ENCODE peak calls at places on chromosomes 1 and 21, in nine cellular contexts. T is prostate gland, N is breast epithelium, P is H9, Z is fibroblast of lung, A is lung, R is WERI-Rb-1, B is neural progenitor cell, U is testis. I is an unnamed sample.

GRCh38 chr21:44932366-44933181 is 7.3 kb upstream of the SLX9 start:
- DNase-seq in T (no peak), N (no peak), P (no peak), Z (no peak), A (no peak), R (peak; percentile 61), B (peak; percentile 66), U (peak; percentile 45), I (peak; percentile 47)

GRCh38 chr1:2865000-2865399 is 63.5 kb upstream of the TTC34 start:
- DNase-seq in T (no peak), N (no peak), P (no peak), Z (no peak), A (no peak), R (no peak), B (no peak), U (no peak), I (no peak)

GRCh38 chr1:233394860-233395717 is 67.6 kb downstream of the MAP3K21 start:
- DNase-seq in T (peak; percentile 15), N (no peak), P (no peak), Z (peak; percentile 60), A (no peak), R (peak; percentile 46), B (peak; percentile 69), U (peak; percentile 58), I (peak; percentile 67)

GRCh38 chr1:147167361-147167760 is 4.9 kb downstream of the PRKAB2 start:
- DNase-seq in T (no peak), N (no peak), P (no peak), Z (peak; percentile 93), A (no peak), R (no peak), B (no peak), U (no peak), I (peak; percentile 92)

GRCh38 chr1:202860744-202861419 is 28.1 kb downstream of the RABIF start:
- DNase-seq in T (peak; percentile 90), N (peak; percentile 74), P (peak; percentile 93), Z (peak; percentile 11), A (peak; percentile 73), R (peak; percentile 86), B (peak; percentile 85), U (peak; percentile 71), I (peak; percentile 85)

GRCh38 chr1:112866151-112866550 is 89.8 kb downstream of the SLC16A1 start:
- DNase-seq in T (no peak), N (no peak), P (no peak), Z (peak; percentile 81), A (no peak), R (no peak), B (no peak), U (no peak), I (no peak)

GRCh38 chr1:209805341-209805781 is 581 bp downstream of the IRF6 start:
- DNase-seq in T (no peak), N (no peak), P (peak; percentile 73), Z (no peak), A (no peak), R (no peak), B (peak; percentile 39), U (no peak), I (peak; percentile 8)

GRCh38 chr1:240888039-240888786 is 276.3 kb upstream of the GREM2 start:
- DNase-seq in T (no peak), N (no peak), P (peak; percentile 82), Z (peak; percentile 3), A (peak; percentile 35), R (peak; percentile 71), B (peak; percentile 65), U (peak; percentile 53), I (peak; percentile 55)

GRCh38 chr1:160308451-160309182 is 23.7 kb upstream of the PEX19 start:
- DNase-seq in T (no peak), N (no peak), P (no peak), Z (no peak), A (no peak), R (no peak), B (no peak), U (no peak), I (no peak)

GRCh38 chr1:23951646-23952095 is 8.0 kb upstream of the PNRC2 start:
- DNase-seq in T (no peak), N (no peak), P (no peak), Z (peak; percentile 81), A (no peak), R (peak; percentile 50), B (no peak), U (no peak), I (no peak)

DNA sequence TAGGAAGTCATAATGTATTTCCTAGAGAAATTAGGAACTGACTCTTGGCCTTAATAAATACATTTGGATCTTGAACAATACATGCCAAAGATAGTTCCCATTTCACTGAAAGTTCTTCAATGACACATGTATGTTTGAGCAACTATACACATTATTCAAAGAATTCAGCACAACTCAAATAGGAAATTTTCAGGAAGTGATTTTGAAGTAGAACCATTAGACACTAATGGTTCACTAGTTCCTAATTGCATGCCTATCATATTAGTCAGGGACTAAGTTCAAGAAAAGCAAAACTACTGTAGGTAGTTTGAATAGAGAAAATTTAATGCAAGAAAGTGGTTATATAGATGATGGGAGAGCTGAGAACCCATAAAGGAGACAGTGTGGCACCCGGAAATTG is 404.7 kb downstream of the LMO4 start:
- DNase-seq in T (no peak), N (no peak), P (no peak), Z (no peak), A (no peak), R (no peak), B (no peak), U (no peak), I (no peak)
- TF ChIP-seq CTCF in T (no peak), N (no peak), P (no peak), Z (no peak), A (no peak), R (no peak), B (no peak), U (no peak), I (no peak)

GRCh38 chr1:54380285-54380882 is 25.8 kb downstream of the SSBP3 start:
- DNase-seq in T (no peak), N (no peak), P (no peak), Z (no peak), A (no peak), R (no peak), B (no peak), U (no peak), I (no peak)
- H3K27ac ChIP-seq in T (no peak overlapping the region), N (peak overlapping the region; percentile 40), P (no peak overlapping the region), Z (no peak overlapping the region), A (no peak overlapping the region), R (peak overlapping the region; percentile 94), B (peak overlapping the region; percentile 17), U (peak overlapping the region; percentile 56), I (peak overlapping the region; percentile 94)

GRCh38 chr1:152018537-152018936 is 18.3 kb downstream of the S100A11 start:
- DNase-seq in T (no peak), N (no peak), P (peak; percentile 69), Z (no peak), A (no peak), R (peak; percentile 57), B (peak; percentile 66), U (no peak), I (peak; percentile 25)
- TF ChIP-seq CTCF in T (no peak), N (no peak), P (peak; percentile 81), Z (peak; percentile 21), A (no peak), R (peak; percentile 56), B (peak; percentile 72), U (no peak), I (peak; percentile 31)

DNA sequence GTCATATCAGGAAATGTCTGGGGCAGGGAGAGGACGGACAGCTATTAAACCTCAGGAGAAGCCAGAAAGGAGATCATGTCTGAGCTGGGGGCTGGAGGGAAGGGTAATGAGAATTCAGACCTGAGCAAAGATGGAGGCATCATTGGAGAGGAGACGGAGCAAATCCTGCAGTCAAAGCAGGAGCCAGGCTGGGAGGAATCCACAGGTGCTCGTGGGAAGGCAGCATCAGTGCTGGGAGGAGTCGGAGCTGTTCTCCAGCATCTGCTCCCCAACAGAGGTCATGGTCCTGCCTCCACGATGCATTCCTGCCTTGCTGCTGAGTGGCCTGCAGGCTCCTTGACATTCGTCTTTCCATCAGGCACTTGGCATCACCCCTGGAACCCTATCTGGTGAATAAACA is 148.3 kb upstream of the RAB4A start:
- DNase-seq in T (no peak), N (no peak), P (no peak), Z (no peak), A (no peak), R (no peak), B (no peak), U (no peak), I (no peak)
- H3K27ac ChIP-seq in T (no peak overlapping the region), N (no peak overlapping the region), P (no peak overlapping the region), Z (no peak overlapping the region), A (no peak overlapping the region), R (no peak overlapping the region), B (no peak overlapping the region), U (no peak overlapping the region), I (no peak overlapping the region)

DNA sequence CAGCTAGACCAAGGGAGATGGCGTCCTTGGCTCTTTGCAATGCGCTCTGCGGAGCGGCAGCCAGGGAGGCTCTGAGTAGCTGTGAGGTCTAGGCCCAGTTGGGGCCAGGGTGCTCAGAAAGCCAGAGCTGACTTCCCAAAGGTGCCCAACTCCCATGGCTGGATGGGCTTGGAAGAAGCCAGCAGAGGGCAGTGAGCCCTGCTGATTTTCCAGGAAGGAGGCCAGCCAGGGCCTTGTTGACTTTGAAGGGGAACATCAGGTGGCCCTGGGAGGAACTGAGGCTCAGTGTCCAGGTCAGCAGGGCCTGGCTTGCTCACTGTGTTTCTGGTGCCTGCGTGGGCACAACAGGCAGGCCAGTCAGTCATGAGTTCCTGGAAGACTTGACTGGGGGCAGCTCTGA is 27.1 kb downstream of the CDCP2 start:
- DNase-seq in T (peak; percentile 34), N (no peak), P (peak; percentile 54), Z (peak; percentile 17), A (no peak), R (peak; percentile 69), B (peak; percentile 49), U (peak; percentile 57), I (peak; percentile 36)
- TF ChIP-seq CTCF in T (peak; percentile 37), N (peak; percentile 31), P (peak; percentile 54), Z (peak; percentile 12), A (no peak), R (peak; percentile 77), B (peak; percentile 35), U (peak; percentile 2), I (peak; percentile 34)

DNA sequence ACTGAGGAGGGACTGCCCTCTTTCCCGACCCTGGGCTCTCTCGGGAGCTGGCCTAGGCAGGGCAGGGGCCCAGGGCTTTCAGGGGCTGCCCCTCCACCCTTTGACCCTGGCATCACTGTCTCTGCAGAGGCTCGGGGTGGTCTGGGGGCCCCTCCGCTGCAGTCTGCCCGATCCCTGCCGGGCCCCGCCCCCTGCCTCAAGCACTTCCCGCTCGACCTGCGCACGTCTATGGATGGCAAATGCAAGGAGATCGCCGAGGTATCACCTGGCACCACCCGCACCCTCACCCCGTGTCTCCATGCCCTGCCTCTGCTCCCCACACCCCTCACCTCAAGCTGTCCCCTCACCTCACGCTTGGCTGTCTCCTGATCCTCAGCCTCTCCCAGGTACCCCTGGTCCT is 5.5 kb downstream of the AMPD2 start:
- DNase-seq in T (no peak), N (no peak), P (no peak), Z (no peak), A (peak; percentile 25), R (no peak), B (no peak), U (no peak), I (no peak)
- H3K27ac ChIP-seq in T (peak overlapping the region; percentile 18), N (no peak overlapping the region), P (no peak overlapping the region), Z (no peak overlapping the region), A (no peak overlapping the region), R (no peak overlapping the region), B (no peak overlapping the region), U (no peak overlapping the region), I (no peak overlapping the region)